ENCODE peak calls at places on chromosomes 2 and 18, in ten cellular contexts. One of them, this sample, is unnamed.
A peak's percentile ranks its signal among the peaks of the same experiment; 100 is the strongest.

GRCh38 chr2:8983571-8983970 is 19.9 kb downstream of the MBOAT2 start:
- DNase-seq in H54: no peak
- DNase-seq in A549: no peak
- DNase-seq in testis: no peak
- DNase-seq in sigmoid colon: no peak
- DNase-seq in adrenal gland: no peak
- DNase-seq in heart left ventricle: no peak
- DNase-seq in tibial nerve: no peak
- DNase-seq in upper lobe of left lung: no peak
- DNase-seq in stomach: no peak
- DNase-seq in this sample: no peak

GRCh38 chr2:143477724-143478443 is 348.7 kb downstream of the ARHGAP15 start:
- DNase-seq in H54: no peak
- DNase-seq in A549: no peak
- DNase-seq in testis: no peak
- DNase-seq in sigmoid colon: no peak
- DNase-seq in adrenal gland: no peak
- DNase-seq in heart left ventricle: no peak
- DNase-seq in tibial nerve: no peak
- DNase-seq in upper lobe of left lung: no peak
- DNase-seq in stomach: no peak
- DNase-seq in this sample: no peak

GRCh38 chr18:37322497-37323035 is 243.0 kb downstream of the CELF4 start:
- DNase-seq in H54: peak; percentile 32
- DNase-seq in A549: peak; percentile 19
- DNase-seq in testis: peak; percentile 64
- DNase-seq in sigmoid colon: no peak
- DNase-seq in adrenal gland: peak; percentile 38
- DNase-seq in heart left ventricle: peak; percentile 28
- DNase-seq in tibial nerve: peak; percentile 7
- DNase-seq in upper lobe of left lung: no peak
- DNase-seq in stomach: peak; percentile 42
- DNase-seq in this sample: peak; percentile 40

GRCh38 chr2:150474326-150475074 is 13.0 kb downstream of the RND3 start:
- DNase-seq in H54: no peak
- DNase-seq in A549: no peak
- DNase-seq in testis: no peak
- DNase-seq in sigmoid colon: no peak
- DNase-seq in adrenal gland: no peak
- DNase-seq in heart left ventricle: no peak
- DNase-seq in tibial nerve: no peak
- DNase-seq in upper lobe of left lung: no peak
- DNase-seq in stomach: no peak
- DNase-seq in this sample: no peak

GRCh38 chr2:239601201-239601851 is 200.5 kb upstream of the HDAC4 start:
- DNase-seq in H54: no peak
- DNase-seq in A549: no peak
- DNase-seq in testis: no peak
- DNase-seq in sigmoid colon: peak; percentile 52
- DNase-seq in adrenal gland: no peak
- DNase-seq in heart left ventricle: peak; percentile 12
- DNase-seq in tibial nerve: no peak
- DNase-seq in upper lobe of left lung: peak; percentile 38
- DNase-seq in stomach: peak; percentile 24
- DNase-seq in this sample: no peak

GRCh38 chr18:3450358-3451107 is 561 bp downstream of the TGIF1 start:
- DNase-seq in H54: no peak
- DNase-seq in A549: peak; percentile 72
- DNase-seq in testis: peak; percentile 80
- DNase-seq in sigmoid colon: peak; percentile 92
- DNase-seq in adrenal gland: peak; percentile 79
- DNase-seq in heart left ventricle: peak; percentile 78
- DNase-seq in tibial nerve: peak; percentile 72
- DNase-seq in upper lobe of left lung: peak; percentile 95
- DNase-seq in stomach: peak; percentile 71
- DNase-seq in this sample: peak; percentile 93

GRCh38 chr2:11043245-11043644 is 112.0 kb upstream of the SLC66A3 start:
- DNase-seq in H54: no peak
- DNase-seq in A549: no peak
- DNase-seq in testis: no peak
- DNase-seq in sigmoid colon: no peak
- DNase-seq in adrenal gland: no peak
- DNase-seq in heart left ventricle: no peak
- DNase-seq in tibial nerve: no peak
- DNase-seq in upper lobe of left lung: no peak
- DNase-seq in stomach: no peak
- DNase-seq in this sample: no peak

GRCh38 chr18:21194871-21195771 is 46.9 kb upstream of the GREB1L start:
- DNase-seq in H54: no peak
- DNase-seq in A549: peak; percentile 29
- DNase-seq in testis: no peak
- DNase-seq in sigmoid colon: no peak
- DNase-seq in adrenal gland: no peak
- DNase-seq in heart left ventricle: no peak
- DNase-seq in tibial nerve: no peak
- DNase-seq in upper lobe of left lung: no peak
- DNase-seq in stomach: no peak
- DNase-seq in this sample: peak; percentile 62

GRCh38 chr2:12317853-12318426 is 398.8 kb upstream of the TRIB2 start:
- DNase-seq in H54: peak; percentile 42
- DNase-seq in A549: no peak
- DNase-seq in testis: no peak
- DNase-seq in sigmoid colon: no peak
- DNase-seq in adrenal gland: peak; percentile 81
- DNase-seq in heart left ventricle: no peak
- DNase-seq in tibial nerve: no peak
- DNase-seq in upper lobe of left lung: no peak
- DNase-seq in stomach: no peak
- DNase-seq in this sample: no peak

GRCh38 chr2:12321017-12321641 is 395.6 kb upstream of the TRIB2 start:
- DNase-seq in H54: peak; percentile 45
- DNase-seq in A549: no peak
- DNase-seq in testis: peak; percentile 75
- DNase-seq in sigmoid colon: peak; percentile 81
- DNase-seq in adrenal gland: peak; percentile 54
- DNase-seq in heart left ventricle: peak; percentile 25
- DNase-seq in tibial nerve: peak; percentile 39
- DNase-seq in upper lobe of left lung: no peak
- DNase-seq in stomach: no peak
- DNase-seq in this sample: no peak

GRCh38 chr2:12318427-12319057 is 398.2 kb upstream of the TRIB2 start:
- DNase-seq in H54: no peak
- DNase-seq in A549: no peak
- DNase-seq in testis: no peak
- DNase-seq in sigmoid colon: no peak
- DNase-seq in adrenal gland: no peak
- DNase-seq in heart left ventricle: no peak
- DNase-seq in tibial nerve: no peak
- DNase-seq in upper lobe of left lung: no peak
- DNase-seq in stomach: no peak
- DNase-seq in this sample: no peak

GRCh38 chr2:12321886-12322285 is 394.9 kb upstream of the TRIB2 start:
- DNase-seq in H54: no peak
- DNase-seq in A549: no peak
- DNase-seq in testis: no peak
- DNase-seq in sigmoid colon: no peak
- DNase-seq in adrenal gland: no peak
- DNase-seq in heart left ventricle: no peak
- DNase-seq in tibial nerve: no peak
- DNase-seq in upper lobe of left lung: no peak
- DNase-seq in stomach: no peak
- DNase-seq in this sample: no peak

DNA sequence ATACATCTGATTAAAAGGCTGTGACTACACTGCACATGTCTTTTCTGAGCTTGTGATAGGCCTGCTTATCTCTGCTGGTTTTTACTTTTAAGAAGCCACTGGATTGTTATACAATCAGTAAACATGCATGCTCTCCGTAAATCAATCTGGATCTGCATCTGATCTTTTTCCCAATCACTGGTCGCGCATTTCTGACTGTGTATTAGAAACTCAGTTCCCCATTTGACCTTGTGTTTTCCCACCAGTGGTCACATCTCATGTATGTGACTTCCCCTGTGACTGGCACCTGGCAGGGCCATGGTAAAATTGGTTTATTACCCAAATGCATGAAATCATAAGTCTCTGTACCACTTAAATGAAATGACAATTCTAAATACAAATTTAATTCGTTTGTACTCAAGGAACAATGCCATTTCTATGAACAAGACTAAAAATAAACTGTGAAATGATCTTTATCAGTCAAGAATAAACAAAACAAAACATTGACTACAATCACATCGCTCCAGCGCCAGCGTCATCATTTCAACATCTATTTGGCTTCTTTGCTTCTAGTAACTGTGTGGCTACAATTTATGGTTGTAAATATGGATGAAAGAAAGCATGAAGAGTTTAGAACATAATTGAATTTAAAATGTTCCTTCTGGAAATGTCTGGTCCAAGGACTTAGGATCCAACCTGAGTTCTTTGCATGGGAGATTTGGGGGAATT is 396.6 kb upstream of the TRIB2 start:
- DNase-seq in H54: no peak
- DNase-seq in A549: no peak
- DNase-seq in testis: no peak
- DNase-seq in sigmoid colon: no peak
- DNase-seq in adrenal gland: no peak
- DNase-seq in heart left ventricle: no peak
- DNase-seq in tibial nerve: no peak
- DNase-seq in upper lobe of left lung: no peak
- DNase-seq in stomach: no peak
- DNase-seq in this sample: no peak
- TF ChIP-seq POLR2A in H54: no peak
- TF ChIP-seq POLR2A in A549: no peak
- TF ChIP-seq POLR2A in testis: no peak
- TF ChIP-seq POLR2A in sigmoid colon: no peak
- TF ChIP-seq POLR2A in adrenal gland: no peak
- TF ChIP-seq POLR2A in heart left ventricle: no peak
- TF ChIP-seq POLR2A in tibial nerve: no peak
- TF ChIP-seq POLR2A in upper lobe of left lung: no peak
- TF ChIP-seq POLR2A in stomach: no peak
- TF ChIP-seq POLR2A in this sample: no peak

GRCh38 chr2:230908094-230908594 is 16.9 kb downstream of the GPR55 start:
- DNase-seq in H54: no peak
- DNase-seq in A549: no peak
- DNase-seq in testis: no peak
- DNase-seq in sigmoid colon: peak; percentile 49
- DNase-seq in adrenal gland: no peak
- DNase-seq in heart left ventricle: peak; percentile 23
- DNase-seq in tibial nerve: no peak
- DNase-seq in upper lobe of left lung: no peak
- DNase-seq in stomach: peak; percentile 22
- DNase-seq in this sample: no peak

GRCh38 chr2:230907361-230908093 is 17.5 kb downstream of the GPR55 start:
- DNase-seq in H54: no peak
- DNase-seq in A549: no peak
- DNase-seq in testis: no peak
- DNase-seq in sigmoid colon: peak; percentile 54
- DNase-seq in adrenal gland: no peak
- DNase-seq in heart left ventricle: peak; percentile 12
- DNase-seq in tibial nerve: no peak
- DNase-seq in upper lobe of left lung: no peak
- DNase-seq in stomach: peak; percentile 9
- DNase-seq in this sample: no peak

GRCh38 chr2:230904856-230905447 is 20.1 kb downstream of the GPR55 start:
- DNase-seq in H54: no peak
- DNase-seq in A549: no peak
- DNase-seq in testis: no peak
- DNase-seq in sigmoid colon: peak; percentile 42
- DNase-seq in adrenal gland: no peak
- DNase-seq in heart left ventricle: peak; percentile 2
- DNase-seq in tibial nerve: no peak
- DNase-seq in upper lobe of left lung: no peak
- DNase-seq in stomach: peak; percentile 18
- DNase-seq in this sample: no peak

GRCh38 chr2:230905448-230906430 is 19.3 kb downstream of the GPR55 start:
- DNase-seq in H54: no peak
- DNase-seq in A549: no peak
- DNase-seq in testis: no peak
- DNase-seq in sigmoid colon: peak; percentile 48
- DNase-seq in adrenal gland: no peak
- DNase-seq in heart left ventricle: peak; percentile 11
- DNase-seq in tibial nerve: no peak
- DNase-seq in upper lobe of left lung: no peak
- DNase-seq in stomach: peak; percentile 25
- DNase-seq in this sample: no peak

DNA sequence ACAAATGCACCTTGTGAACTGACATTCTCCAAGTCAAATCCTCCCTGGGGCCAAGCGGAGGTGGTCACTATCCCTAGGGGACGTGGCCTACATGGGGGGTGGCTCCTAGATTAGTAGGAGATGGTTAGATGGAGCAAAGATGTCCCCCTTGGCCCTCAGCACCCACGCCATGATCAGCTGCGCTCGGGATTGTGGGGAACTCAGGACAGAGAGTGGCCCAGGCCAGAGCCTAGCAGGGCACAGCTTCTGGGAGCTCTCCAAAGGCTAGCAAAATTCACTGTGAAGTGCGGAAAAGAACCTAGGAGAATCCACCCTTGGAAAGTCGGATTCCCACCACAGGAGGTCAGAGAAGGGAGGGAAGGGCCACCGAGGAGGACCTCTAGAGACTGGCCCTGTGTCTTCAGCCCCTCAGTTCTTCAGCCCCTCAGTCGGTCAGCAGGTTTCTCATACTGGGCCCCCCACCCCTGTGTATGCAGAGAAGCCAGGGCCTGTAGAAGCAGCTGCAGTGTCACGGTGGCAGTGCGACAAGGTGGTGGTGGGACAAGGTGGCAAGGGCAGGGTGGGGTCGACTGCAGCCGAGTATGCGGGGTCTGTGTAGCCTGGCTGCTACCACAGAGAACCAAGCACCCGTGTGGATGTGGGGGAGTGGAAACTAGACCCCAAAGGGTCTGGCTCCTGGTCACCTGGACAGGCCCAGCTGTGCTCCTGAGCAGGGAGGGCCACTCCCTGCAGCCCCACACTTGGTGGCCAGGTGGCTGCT is 18.4 kb downstream of the GPR55 start:
- DNase-seq in H54: no peak
- DNase-seq in A549: no peak
- DNase-seq in testis: no peak
- DNase-seq in sigmoid colon: peak; percentile 52
- DNase-seq in adrenal gland: no peak
- DNase-seq in heart left ventricle: peak; percentile 9
- DNase-seq in tibial nerve: no peak
- DNase-seq in upper lobe of left lung: no peak
- DNase-seq in stomach: peak; percentile 11
- DNase-seq in this sample: no peak
- TF ChIP-seq POLR2A in H54: no peak
- TF ChIP-seq POLR2A in A549: no peak
- TF ChIP-seq POLR2A in testis: no peak
- TF ChIP-seq POLR2A in sigmoid colon: no peak
- TF ChIP-seq POLR2A in adrenal gland: no peak
- TF ChIP-seq POLR2A in heart left ventricle: no peak
- TF ChIP-seq POLR2A in tibial nerve: no peak
- TF ChIP-seq POLR2A in upper lobe of left lung: no peak
- TF ChIP-seq POLR2A in stomach: no peak
- TF ChIP-seq POLR2A in this sample: no peak

DNA sequence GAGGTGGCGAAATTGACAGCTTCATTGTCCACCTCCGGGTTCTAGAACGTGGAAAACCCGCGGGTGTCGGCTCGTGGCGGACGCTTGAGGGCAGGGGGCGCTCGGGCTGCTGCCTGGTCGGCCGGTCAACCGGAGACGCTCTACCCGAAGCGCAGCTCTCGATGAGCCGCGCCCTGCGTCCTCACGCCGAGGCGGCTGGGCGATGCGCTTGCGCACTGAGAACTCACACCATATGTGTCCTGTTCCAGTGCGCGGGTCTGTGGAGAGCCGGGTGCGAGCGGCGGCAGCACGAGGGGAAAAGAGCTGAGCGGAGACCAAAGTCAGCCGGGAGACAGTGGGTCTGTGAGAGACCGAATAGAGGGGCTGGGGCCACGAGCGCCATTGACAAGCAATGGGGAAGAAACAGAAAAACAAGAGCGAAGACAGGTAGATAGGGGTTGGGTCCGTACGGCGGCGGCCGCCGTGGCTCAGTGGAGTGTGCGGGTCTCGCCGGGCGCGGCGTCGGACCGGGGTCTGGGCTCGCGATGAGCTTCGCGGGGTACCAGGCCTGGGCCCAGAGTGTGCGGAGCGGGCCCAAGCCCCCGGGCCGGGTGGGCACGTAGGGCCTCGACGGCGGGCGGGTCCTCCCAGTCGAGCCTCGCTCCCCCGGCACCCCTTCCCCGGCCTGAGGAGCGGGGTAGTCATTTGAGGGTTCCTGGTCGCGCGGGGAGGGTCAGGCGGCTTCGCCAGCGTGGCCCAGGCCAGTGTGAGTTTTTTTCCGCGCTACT is at the start of gene EIF5B:
- DNase-seq in H54: peak; percentile 89
- DNase-seq in A549: peak; percentile 97
- DNase-seq in testis: peak; percentile 97
- DNase-seq in sigmoid colon: peak; percentile 98
- DNase-seq in adrenal gland: peak; percentile 97
- DNase-seq in heart left ventricle: peak; percentile 97
- DNase-seq in tibial nerve: peak; percentile 84
- DNase-seq in upper lobe of left lung: peak; percentile 98
- DNase-seq in stomach: peak; percentile 98
- DNase-seq in this sample: peak; percentile 97
- TF ChIP-seq POLR2A in H54: peak; percentile 89
- TF ChIP-seq POLR2A in A549: peak; percentile 88
- TF ChIP-seq POLR2A in testis: no peak
- TF ChIP-seq POLR2A in sigmoid colon: peak; percentile 13
- TF ChIP-seq POLR2A in adrenal gland: peak; percentile 96
- TF ChIP-seq POLR2A in heart left ventricle: peak; percentile 59
- TF ChIP-seq POLR2A in tibial nerve: peak; percentile 32
- TF ChIP-seq POLR2A in upper lobe of left lung: no peak
- TF ChIP-seq POLR2A in stomach: peak; percentile 41
- TF ChIP-seq POLR2A in this sample: peak; percentile 75

GRCh38 chr2:218257390-218257981 is 3.3 kb upstream of the GPBAR1 start:
- DNase-seq in H54: no peak
- DNase-seq in A549: peak; percentile 50
- DNase-seq in testis: peak; percentile 47
- DNase-seq in sigmoid colon: peak; percentile 56
- DNase-seq in adrenal gland: no peak
- DNase-seq in heart left ventricle: no peak
- DNase-seq in tibial nerve: no peak
- DNase-seq in upper lobe of left lung: no peak
- DNase-seq in stomach: no peak
- DNase-seq in this sample: peak; percentile 75

GRCh38 chr2:218255441-218255840 is 5.4 kb upstream of the GPBAR1 start:
- DNase-seq in H54: no peak
- DNase-seq in A549: no peak
- DNase-seq in testis: no peak
- DNase-seq in sigmoid colon: peak; percentile 13
- DNase-seq in adrenal gland: no peak
- DNase-seq in heart left ventricle: no peak
- DNase-seq in tibial nerve: no peak
- DNase-seq in upper lobe of left lung: no peak
- DNase-seq in stomach: no peak
- DNase-seq in this sample: no peak

GRCh38 chr2:218249686-218250085 is 11.1 kb upstream of the GPBAR1 start:
- DNase-seq in H54: no peak
- DNase-seq in A549: no peak
- DNase-seq in testis: no peak
- DNase-seq in sigmoid colon: peak; percentile 50
- DNase-seq in adrenal gland: no peak
- DNase-seq in heart left ventricle: no peak
- DNase-seq in tibial nerve: no peak
- DNase-seq in upper lobe of left lung: no peak
- DNase-seq in stomach: peak; percentile 17
- DNase-seq in this sample: no peak

GRCh38 chr2:218256612-218257350 is 4.0 kb upstream of the GPBAR1 start:
- DNase-seq in H54: no peak
- DNase-seq in A549: no peak
- DNase-seq in testis: no peak
- DNase-seq in sigmoid colon: peak; percentile 39
- DNase-seq in adrenal gland: no peak
- DNase-seq in heart left ventricle: no peak
- DNase-seq in tibial nerve: no peak
- DNase-seq in upper lobe of left lung: no peak
- DNase-seq in stomach: no peak
- DNase-seq in this sample: no peak

DNA sequence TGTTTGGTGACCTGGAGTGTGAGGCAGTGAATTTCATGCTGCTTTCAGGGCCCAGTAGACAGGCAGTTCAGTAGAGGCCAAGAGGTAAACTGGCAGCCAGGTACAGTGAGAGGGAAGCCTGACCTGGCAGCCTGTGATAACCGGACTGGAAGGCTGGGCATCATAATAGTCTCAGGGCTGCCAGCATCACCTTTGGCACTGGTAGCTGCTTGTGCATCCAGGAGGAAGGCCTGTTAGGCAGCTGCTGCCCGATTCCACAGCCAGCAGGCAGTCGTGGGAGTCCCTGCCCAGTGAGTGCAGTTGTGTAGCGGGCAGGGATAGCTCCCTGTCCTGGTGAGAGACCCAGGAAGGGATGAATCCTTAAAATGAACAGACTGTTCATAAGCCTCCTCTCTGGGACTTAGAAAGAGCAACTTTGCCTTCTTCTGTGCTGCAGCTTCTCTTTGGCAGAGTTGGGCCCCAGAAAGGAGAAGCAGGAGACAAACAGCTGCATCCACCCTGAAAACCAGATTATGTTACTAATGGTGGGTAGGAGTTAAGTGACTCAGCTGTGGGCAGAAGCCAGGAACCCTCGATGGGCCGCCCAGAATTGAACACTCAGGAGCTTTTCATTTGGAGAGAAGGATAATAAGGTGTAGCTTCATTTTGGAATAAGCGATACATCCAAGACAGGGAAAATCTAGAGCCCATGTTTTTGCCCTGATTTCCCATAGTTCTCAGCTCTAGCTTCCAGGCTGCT is 8.1 kb upstream of the GPBAR1 start:
- DNase-seq in H54: no peak
- DNase-seq in A549: no peak
- DNase-seq in testis: no peak
- DNase-seq in sigmoid colon: peak; percentile 60
- DNase-seq in adrenal gland: no peak
- DNase-seq in heart left ventricle: no peak
- DNase-seq in tibial nerve: no peak
- DNase-seq in upper lobe of left lung: no peak
- DNase-seq in stomach: peak; percentile 23
- DNase-seq in this sample: no peak
- TF ChIP-seq POLR2A in H54: no peak
- TF ChIP-seq POLR2A in A549: no peak
- TF ChIP-seq POLR2A in testis: no peak
- TF ChIP-seq POLR2A in sigmoid colon: no peak
- TF ChIP-seq POLR2A in adrenal gland: no peak
- TF ChIP-seq POLR2A in heart left ventricle: no peak
- TF ChIP-seq POLR2A in tibial nerve: no peak
- TF ChIP-seq POLR2A in upper lobe of left lung: no peak
- TF ChIP-seq POLR2A in stomach: no peak
- TF ChIP-seq POLR2A in this sample: no peak

This sample was measured in erythroblast.